ENCODE peak calls at places on chromosomes 11 and 22, in six cellular contexts. W, Z, H, U, S and E are unnamed samples. For H3K4me1, the result is how much of the 10 kb centered on the place peaks cover.

GRCh38 chr11:23233075-23233474 is 372.8 kb upstream of the CCDC179 start:
- DNase-seq in W (no peak), Z (no peak), H (no peak), U (no peak), S (no peak), E (peak)

GRCh38 chr11:132353255-132353654 is 982.8 kb downstream of the NTM start:
- DNase-seq in W (no peak), Z (no peak), H (no peak), U (no peak), S (no peak), E (no peak)

GRCh38 chr22:23609983-23610781 is 21.9 kb downstream of the DRICH1 start:
- DNase-seq in W (no peak), Z (no peak), H (no peak), U (no peak), S (no peak), E (no peak)

GRCh38 chr22:31935961-31936635 is 8.2 kb upstream of the YWHAH start:
- DNase-seq in W (no peak), Z (no peak), H (no peak), U (no peak), S (no peak), E (no peak)

GRCh38 chr11:58977470-58977869 is 38.2 kb downstream of the GLYATL1 start:
- DNase-seq in W (no peak), Z (no peak), H (no peak), U (no peak), S (no peak), E (no peak)

GRCh38 chr11:118530180-118530682 is 761 bp upstream of the TMEM25 start:
- DNase-seq in W (no peak), Z (no peak), H (no peak), U (peak), S (peak), E (no peak)

GRCh38 chr11:64339754-64340408 is at the start of gene CCDC88B:
- DNase-seq in W (no peak), Z (no peak), H (peak), U (peak), S (peak), E (no peak)

GRCh38 chr22:17086301-17086700 is 1.5 kb downstream of the IL17RA start:
- DNase-seq in W (no peak), Z (no peak), H (no peak), U (peak), S (no peak), E (no peak)

GRCh38 chr11:32527191-32527590 is 56.4 kb upstream of the EIF3M start:
- DNase-seq in W (no peak), Z (no peak), H (no peak), U (no peak), S (no peak), E (peak)

GRCh38 chr11:75547617-75548054 is 14.4 kb upstream of the SERPINH1 start:
- DNase-seq in W (peak), Z (no peak), H (no peak), U (peak), S (no peak), E (peak)

GRCh38 chr11:75541301-75541929 is 15.7 kb upstream of the GDPD5 start:
- DNase-seq in W (no peak), Z (no peak), H (no peak), U (no peak), S (no peak), E (no peak)

GRCh38 chr11:75547177-75547576 is 14.9 kb upstream of the SERPINH1 start:
- DNase-seq in W (no peak), Z (no peak), H (no peak), U (no peak), S (no peak), E (no peak)

GRCh38 chr11:75539459-75540022 is 13.8 kb upstream of the GDPD5 start:
- DNase-seq in W (no peak), Z (no peak), H (no peak), U (no peak), S (no peak), E (no peak)

GRCh38 chr11:75543808-75544207 is 18.1 kb upstream of the GDPD5 start:
- DNase-seq in W (no peak), Z (no peak), H (no peak), U (no peak), S (no peak), E (no peak)
- H3K4me1 ChIP-seq in W (under half), Z (under half), H (under half), U (under half), S (under half), E (under half)

GRCh38 chr11:3859373-3859881 is 4.0 kb downstream of the STIM1 start:
- DNase-seq in W (no peak), Z (no peak), H (no peak), U (no peak), S (peak), E (peak)
- H3K4me1 ChIP-seq in W (half or more), Z (under half), H (half or more), U (under half), S (under half), E (under half)

DNA sequence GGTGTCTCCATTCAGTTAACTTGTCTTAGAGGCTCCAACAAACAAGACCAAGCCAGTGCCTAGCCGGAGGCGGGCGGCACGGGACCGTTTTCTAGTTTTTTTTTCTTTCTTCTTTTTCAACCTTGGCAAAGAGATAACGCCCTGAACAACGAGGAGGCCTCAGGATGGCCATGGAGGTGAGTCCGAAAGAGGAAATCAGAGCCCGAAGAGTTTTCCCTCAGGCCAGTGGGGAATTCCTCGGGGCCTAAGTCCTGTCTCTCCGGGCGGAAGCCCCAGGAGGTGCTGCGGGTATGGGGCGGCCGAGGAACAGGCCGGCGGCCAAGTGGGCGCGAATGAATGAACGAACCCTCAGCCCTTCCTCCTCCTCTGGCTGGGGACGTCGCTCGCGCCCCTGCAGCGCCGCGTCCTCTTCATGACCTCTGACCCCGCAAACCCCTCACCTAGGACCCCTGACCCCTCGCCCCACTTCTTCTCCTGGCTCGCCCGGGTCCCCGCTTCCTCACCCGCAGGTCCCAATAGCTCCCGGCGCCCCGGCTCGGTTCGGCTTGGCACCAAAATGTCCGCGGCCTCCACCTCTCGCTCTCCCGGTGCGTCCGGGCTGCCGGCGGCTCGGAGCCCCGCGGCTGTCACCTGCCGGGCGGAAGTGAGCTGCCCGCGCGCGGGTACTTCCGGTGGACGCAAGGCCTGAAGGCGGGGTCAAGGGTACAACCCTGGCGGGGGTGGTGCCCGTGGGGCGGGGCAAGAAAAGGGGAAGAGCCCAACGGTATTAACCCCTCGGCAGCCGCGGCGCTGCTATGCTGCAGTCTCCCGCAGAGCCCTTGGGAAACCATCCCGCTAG is at the start of gene AP1B1:
- DNase-seq in W (peak), Z (peak), H (peak), U (peak), S (peak), E (peak)
- H3K4me1 ChIP-seq in W (under half), Z (under half), H (under half), U (under half), S (under half), E (under half)

GRCh38 chr11:84295815-84296214 is 1009.6 kb upstream of the CCDC90B start:
- DNase-seq in W (no peak), Z (no peak), H (no peak), U (no peak), S (no peak), E (no peak)
- H3K4me1 ChIP-seq in W (under half), Z (under half), H (under half), U (under half), S (under half), E (under half)

DNA sequence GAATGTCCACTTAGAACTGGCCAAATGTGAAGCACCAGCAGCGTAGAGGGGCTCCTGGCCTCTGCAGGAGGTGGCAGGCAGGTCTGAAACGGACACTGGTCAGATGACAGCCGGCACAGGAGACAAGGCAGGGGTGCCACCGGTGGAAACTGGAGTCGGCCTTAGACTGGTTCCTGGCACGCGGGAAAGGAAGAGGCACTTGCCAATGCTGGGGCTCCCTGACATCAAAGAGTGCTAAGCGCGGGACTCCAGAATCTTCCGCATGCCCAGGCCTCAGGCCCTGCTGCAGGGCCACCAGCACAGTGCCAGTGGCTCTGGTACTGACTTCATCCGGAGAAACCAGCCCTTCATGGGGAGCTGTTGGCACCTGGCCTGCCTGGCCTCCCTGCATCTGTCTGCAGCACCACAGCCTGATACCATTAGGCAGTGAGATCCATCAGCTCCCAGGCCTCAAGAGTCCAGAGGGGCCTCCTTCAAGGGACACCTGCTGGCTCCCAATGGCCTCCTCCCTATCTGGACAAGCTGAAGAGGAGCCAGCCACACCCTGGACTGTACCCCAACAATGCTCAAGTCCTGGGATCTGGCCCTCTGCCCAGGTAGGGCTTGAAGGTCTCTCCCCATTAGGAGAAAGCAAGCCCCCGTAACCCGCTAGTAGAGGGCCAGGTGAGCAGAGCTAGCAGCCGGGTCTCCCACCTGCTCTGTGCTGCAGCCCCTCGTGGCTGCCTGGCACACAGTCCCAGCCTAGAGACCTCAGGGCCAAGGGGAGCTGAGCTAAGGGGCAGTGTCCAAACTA is 29.7 kb upstream of the GNB1L start:
- DNase-seq in W (no peak), Z (no peak), H (no peak), U (no peak), S (peak), E (no peak)
- H3K4me1 ChIP-seq in W (half or more), Z (under half), H (half or more), U (under half), S (under half), E (under half)

GRCh38 chr11:88327061-88327460 is 10.5 kb downstream of the CTSC start:
- DNase-seq in W (no peak), Z (no peak), H (no peak), U (no peak), S (no peak), E (no peak)
- H3K4me1 ChIP-seq in W (under half), Z (under half), H (under half), U (under half), S (under half), E (under half)

GRCh38 chr11:78929092-78929905 is 354.6 kb upstream of the NARS2 start:
- DNase-seq in W (no peak), Z (no peak), H (no peak), U (no peak), S (no peak), E (no peak)
- H3K4me1 ChIP-seq in W (under half), Z (under half), H (under half), U (under half), S (under half), E (under half)